ENCODE peak calls at places on chromosomes 13 and 19, in five cellular contexts. K is HuH-7; X is thoracic aorta; Y is activated CD4-positive, alpha-beta T cell treated with anti-CD3 and anti-CD28 coated beads, Interleukin-2, amount 10 ng/mL, durations not matched to agents 7 days and 5 days; D is activated naive CD8-positive, alpha-beta T cell treated with anti-CD3 and anti-CD28 coated beads, Interleukin-2, amount 50 U/mL, for 16 hours. P is an unnamed sample.

GRCh38 chr13:66210677-66211076 is 1019.5 kb downstream of the PCDH9 start:
- DNase-seq in K (no peak), X (no peak), Y (no peak), D (no peak), P (no peak)

GRCh38 chr13:32587014-32587773 is 942 bp downstream of the PDS5B start:
- DNase-seq in K (peak; percentile 32), X (peak; percentile 25), Y (peak; percentile 58), D (peak; percentile 20), P (peak; percentile 51)

GRCh38 chr13:79548886-79549285 is 67.9 kb downstream of the NDFIP2 start:
- DNase-seq in K (no peak), X (no peak), Y (no peak), D (no peak), P (no peak)

GRCh38 chr19:55418185-55418584 is 10.6 kb upstream of the UBE2S start:
- DNase-seq in K (peak; percentile 85), X (no peak), Y (peak; percentile 72), D (peak; percentile 16), P (peak; percentile 67)

GRCh38 chr19:5165697-5166019 is 175.0 kb downstream of the PTPRS start:
- DNase-seq in K (no peak), X (no peak), Y (no peak), D (no peak), P (no peak)

GRCh38 chr13:43516401-43516826 is 270.4 kb downstream of the ENOX1 start:
- DNase-seq in K (no peak), X (no peak), Y (no peak), D (no peak), P (no peak)

GRCh38 chr19:56973713-56974553 is 133.4 kb upstream of the PEG3 start:
- DNase-seq in K (no peak), X (no peak), Y (no peak), D (no peak), P (peak; percentile 77)

GRCh38 chr13:110348309-110348625 is 41.2 kb downstream of the COL4A2 start:
- DNase-seq in K (no peak), X (no peak), Y (no peak), D (no peak), P (no peak)

GRCh38 chr19:19098703-19099632 is 35.2 kb downstream of the SLC25A42 start:
- DNase-seq in K (peak; percentile 93), X (no peak), Y (no peak), D (no peak), P (no peak)

GRCh38 chr13:50592412-50593145 is 250.9 kb downstream of the DLEU7 start:
- DNase-seq in K (no peak), X (no peak), Y (no peak), D (no peak), P (no peak)

P was measured in neuronal stem cell.